ENCODE peak calls at places on chromosomes 13 and 19, in six cellular contexts. H is lung, G is body of pancreas, J is fibroblast of lung, X is cardiac muscle cell, E is upper lobe of right lung. D is an unnamed sample.

GRCh38 chr19:11399667-11400066 is 15.6 kb upstream of the EPOR start:
- DNase-seq in E (no peak), X (no peak), H (no peak), J (no peak), G (no peak), D (no peak)

GRCh38 chr13:75319244-75319643 is 162.7 kb downstream of the TBC1D4 start:
- DNase-seq in X (no peak), H (no peak), J (peak; percentile 63), G (no peak), E (no peak), D (no peak)

GRCh38 chr19:36051236-36051635 is 2.8 kb downstream of the THAP8 start:
- DNase-seq in E (no peak), H (no peak), J (peak; percentile 14), G (no peak), X (no peak), D (no peak)

GRCh38 chr13:50081106-50081898 is 66.1 kb downstream of the KCNRG start:
- DNase-seq in G (peak; percentile 45), J (no peak), E (peak; percentile 80), H (peak; percentile 54), X (peak; percentile 54), D (no peak)

GRCh38 chr13:85853901-85854663 is 54.9 kb upstream of the SLITRK6 start:
- DNase-seq in G (no peak), X (no peak), J (no peak), E (no peak), H (no peak), D (no peak)

GRCh38 chr19:11152318-11153062 is 3.1 kb downstream of the SPC24 start:
- DNase-seq in E (no peak), H (peak; percentile 49), X (peak; percentile 86), G (peak; percentile 91), J (peak; percentile 73), D (no peak)

GRCh38 chr13:42649761-42650289 is 75.9 kb downstream of the TNFSF11 start:
- DNase-seq in H (no peak), G (no peak), J (no peak), E (no peak), X (peak; percentile 15), D (no peak)

GRCh38 chr13:75906315-75906714 is 270.2 kb downstream of the LMO7 start:
- DNase-seq in J (no peak), H (no peak), G (no peak), E (no peak), X (no peak), D (no peak)

GRCh38 chr13:33321686-33322473 is 36.3 kb upstream of the STARD13 start:
- DNase-seq in J (no peak), E (no peak), H (no peak), X (peak; percentile 58), G (no peak), D (no peak)

GRCh38 chr13:113581871-113582270 is 2.7 kb upstream of the TFDP1 start:
- DNase-seq in X (no peak), G (no peak), J (no peak), H (no peak), E (peak; percentile 11), D (no peak)

GRCh38 chr19:32178401-32178800 is 167.0 kb upstream of the ZNF507 start:
- DNase-seq in E (no peak), X (no peak), J (no peak), G (no peak), H (no peak), D (no peak)

GRCh38 chr13:30676672-30677071 is 58.7 kb upstream of the ALOX5AP start:
- DNase-seq in X (peak; percentile 50), J (peak; percentile 29), G (no peak), H (no peak), E (no peak), D (no peak)
- TF ChIP-seq CTCF in X (peak; percentile 49), J (peak; percentile 41), G (no peak), H (no peak), E (no peak), D (peak; percentile 42)

DNA sequence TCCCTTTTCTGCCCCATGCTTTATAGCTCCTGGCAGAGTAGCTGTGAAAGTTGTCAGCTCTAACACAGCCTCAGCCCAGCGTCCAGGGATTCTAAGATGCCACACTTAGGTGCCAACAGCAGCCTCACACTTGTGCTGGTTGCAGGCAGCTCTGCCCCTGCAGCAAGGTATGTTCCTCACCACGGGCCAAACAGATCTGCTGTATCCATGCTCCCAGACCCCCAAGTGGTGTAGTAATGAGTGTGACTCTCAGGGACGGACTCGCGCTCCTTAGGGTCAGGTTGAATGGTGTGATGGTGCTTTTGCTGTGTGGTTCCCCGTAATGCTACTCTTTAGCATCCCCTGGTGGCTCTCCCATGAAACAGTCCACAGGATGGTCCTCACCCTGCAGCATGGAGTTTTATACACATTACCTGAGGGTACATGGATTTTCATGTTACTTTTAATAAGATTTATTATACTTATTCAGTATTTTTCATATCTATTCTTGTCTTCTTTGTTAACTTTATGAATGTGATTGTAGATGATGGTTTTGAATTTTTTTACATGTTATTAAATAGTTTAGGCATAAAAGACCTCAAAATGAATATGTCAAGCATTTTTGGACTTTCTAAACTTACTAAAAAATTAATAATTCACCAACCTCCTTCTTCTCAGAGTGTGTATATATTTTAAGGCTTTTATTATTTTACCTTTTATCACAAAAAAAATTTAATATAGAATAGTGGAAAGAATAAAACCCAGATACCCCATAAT is 232.5 kb downstream of the SLC7A1 start:
- DNase-seq in H (no peak), X (peak; percentile 58), G (peak; percentile 42), E (no peak), J (peak; percentile 30), D (no peak)
- H3K4me3 ChIP-seq in H (no peak overlapping the region), X (no peak overlapping the region), G (no peak overlapping the region), E (no peak overlapping the region), J (no peak overlapping the region), D (no peak overlapping the region)

DNA sequence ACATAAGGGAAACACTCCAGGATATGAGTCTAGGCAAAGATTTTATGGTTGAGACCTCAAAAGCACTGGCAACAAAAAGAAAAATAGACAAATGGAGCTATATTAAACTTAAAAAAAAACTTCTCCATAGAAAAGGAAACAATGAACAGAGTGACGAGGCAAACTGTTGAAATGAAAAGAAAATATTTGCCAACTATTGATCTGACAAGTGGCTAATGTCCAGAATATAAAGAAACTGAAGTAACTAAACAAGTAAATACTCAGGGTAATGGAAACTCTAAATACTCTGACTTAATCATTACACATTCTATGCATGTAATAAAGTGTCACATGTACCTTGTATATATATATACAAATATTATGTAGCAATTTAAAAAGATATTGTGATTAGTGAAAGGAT is 562.5 kb downstream of the GPC5 start:
- DNase-seq in H (no peak), G (no peak), X (no peak), E (no peak), J (no peak), D (no peak)
- H3K36me3 ChIP-seq in H (no peaks in the 10 kb centered on the region), G (no peaks in the 10 kb centered on the region), X (no peaks in the 10 kb centered on the region), E (no peaks in the 10 kb centered on the region), J (no peaks in the 10 kb centered on the region), D (no peaks in the 10 kb centered on the region)

DNA sequence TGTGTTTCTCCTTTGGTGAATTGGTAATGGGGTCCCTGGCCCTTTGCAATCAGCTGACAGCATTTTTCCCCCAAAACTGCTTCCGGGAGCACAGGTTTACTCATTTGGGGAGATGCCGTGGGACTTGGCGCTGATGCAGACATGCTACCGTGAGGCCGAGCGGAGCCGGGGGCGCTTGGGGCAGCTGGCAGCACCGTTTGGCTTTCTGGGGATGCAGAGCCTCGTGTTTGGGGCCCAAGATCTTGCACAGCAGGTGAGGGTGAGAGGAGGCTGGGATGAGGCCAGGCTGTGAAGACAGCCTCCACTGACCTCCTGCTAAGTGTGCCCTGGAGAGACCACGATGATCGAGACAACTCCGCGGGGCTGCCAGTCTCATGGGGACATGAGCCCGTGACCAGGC is 13.4 kb upstream of the COLGALT1 start:
- DNase-seq in G (no peak), H (no peak), J (no peak), E (no peak), X (no peak), D (no peak)
- TF ChIP-seq CTCF in G (no peak), H (no peak), J (no peak), E (no peak), X (no peak), D (no peak)

DNA sequence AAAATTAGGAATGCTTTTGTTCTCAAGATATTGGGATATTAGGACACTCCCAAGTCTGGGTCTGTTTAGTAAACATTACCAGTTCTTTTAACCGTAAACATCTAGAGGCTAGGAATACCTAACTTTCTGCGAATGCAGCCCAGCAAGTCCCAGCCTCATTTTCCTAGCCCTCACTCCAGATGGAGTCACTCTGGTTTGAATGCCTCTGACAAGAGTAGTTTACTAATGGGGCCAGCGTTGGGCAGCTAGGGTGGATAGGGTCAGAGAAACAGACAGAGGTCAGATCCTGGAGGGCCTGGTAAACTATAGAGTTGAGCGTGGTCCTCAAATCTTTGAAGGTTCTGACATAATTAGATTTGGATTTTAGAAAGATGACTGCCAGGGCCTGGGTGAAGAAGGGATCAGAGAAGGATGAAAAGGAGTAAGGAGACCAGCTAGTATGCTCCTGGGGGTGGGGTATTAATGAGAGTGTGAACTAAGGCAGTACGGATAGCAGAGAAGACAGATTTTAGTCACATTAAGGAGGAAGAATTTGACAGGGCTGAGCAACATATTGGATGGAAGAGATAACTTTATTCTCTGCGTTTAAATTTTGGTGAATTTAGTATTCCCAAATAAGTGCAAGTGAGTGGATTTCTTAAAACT is 53.7 kb downstream of the WDFY2 start:
- DNase-seq in H (no peak), G (no peak), X (no peak), J (no peak), E (no peak), D (no peak)
- H3K4me3 ChIP-seq in H (no peak overlapping the region), G (no peak overlapping the region), X (no peak overlapping the region), J (no peak overlapping the region), E (no peak overlapping the region), D (no peak overlapping the region)

D was measured in BJ.